ENCODE peak calls at places on chromosomes 3 and 15, in six cellular contexts. J is H9, E is endodermal cell, W is prostate gland, C is neural progenitor cell, Y is lung. I is an unnamed sample.

GRCh38 chr15:29939404-29939803 is 117.1 kb upstream of the TJP1 start:
- DNase-seq in E (no peak), W (no peak), Y (no peak), J (no peak), C (no peak), I (no peak)

GRCh38 chr15:55108858-55109518 is 87.8 kb downstream of the RSL24D1 start:
- DNase-seq in C (peak), Y (peak), J (peak), W (peak), E (peak), I (no peak)

GRCh38 chr3:24067483-24067882 is 122.4 kb downstream of the NR1D2 start:
- DNase-seq in W (no peak), C (no peak), E (no peak), J (no peak), Y (no peak), I (no peak)

GRCh38 chr3:188267790-188268333 is 113.9 kb downstream of the LPP start:
- DNase-seq in J (no peak), Y (no peak), E (no peak), C (no peak), W (no peak), I (no peak)

GRCh38 chr3:172751188-172751571 is 654 bp downstream of the ECT2 start:
- DNase-seq in E (no peak), C (peak), W (peak), J (no peak), Y (no peak), I (no peak)

GRCh38 chr3:87333393-87333892 is 57.1 kb upstream of the POU1F1 start:
- DNase-seq in C (no peak), E (no peak), J (no peak), Y (no peak), W (peak), I (peak)

GRCh38 chr15:69853572-69853971 is 244.1 kb downstream of the TLE3 start:
- DNase-seq in Y (no peak), E (peak), J (peak), C (peak), W (no peak), I (no peak)

GRCh38 chr3:136196064-136196400 is at the start of gene MSL2:
- DNase-seq in W (no peak), J (no peak), Y (no peak), E (no peak), C (no peak), I (no peak)

GRCh38 chr3:64214002-64214696 is 11.1 kb downstream of the PRICKLE2 start:
- DNase-seq in J (no peak), E (no peak), W (no peak), C (no peak), Y (peak), I (no peak)

GRCh38 chr15:59260090-59260489 is 53.4 kb downstream of the LDHAL6B start:
- DNase-seq in J (no peak), C (peak), E (no peak), W (no peak), Y (no peak), I (no peak)

GRCh38 chr3:183822631-183823030 is 2.7 kb downstream of the MAP6D1 start:
- DNase-seq in C (peak), W (no peak), J (peak), E (peak), Y (no peak), I (no peak)

GRCh38 chr15:40925863-40926658 is 3.1 kb upstream of the DLL4 start:
- DNase-seq in C (peak), J (peak), E (peak), Y (no peak), W (no peak), I (no peak)

GRCh38 chr3:32340039-32340438 is 51.6 kb upstream of the CMTM7 start:
- DNase-seq in E (peak), Y (no peak), W (peak), C (peak), J (no peak), I (no peak)

GRCh38 chr3:194654443-194654842 is 17.5 kb downstream of the LSG1 start:
- DNase-seq in C (no peak), W (no peak), Y (no peak), J (no peak), E (no peak), I (no peak)

GRCh38 chr3:72449551-72449950 is 398.7 kb downstream of the SHQ1 start:
- DNase-seq in W (no peak), J (no peak), Y (no peak), C (no peak), E (no peak), I (no peak)

GRCh38 chr3:89113887-89114840 is 6.7 kb downstream of the EPHA3 start:
- DNase-seq in J (peak), W (peak), Y (peak), E (peak), C (peak), I (no peak)

GRCh38 chr3:186259612-186260383 is 102.2 kb downstream of the DGKG start:
- DNase-seq in Y (peak), J (peak), E (peak), W (peak), C (peak), I (no peak)

GRCh38 chr3:129013491-129013891 is 12.4 kb downstream of the EFCC1 start:
- DNase-seq in W (no peak), Y (no peak), J (no peak), C (no peak), E (no peak), I (no peak)

GRCh38 chr15:92801412-92801773 is 98.7 kb upstream of the CHD2 start:
- DNase-seq in E (no peak), W (no peak), J (no peak), Y (no peak), C (no peak), I (peak)

GRCh38 chr15:31511707-31512310 is 185.2 kb downstream of the KLF13 start:
- DNase-seq in J (peak), Y (peak), C (no peak), E (no peak), W (no peak), I (no peak)

DNA sequence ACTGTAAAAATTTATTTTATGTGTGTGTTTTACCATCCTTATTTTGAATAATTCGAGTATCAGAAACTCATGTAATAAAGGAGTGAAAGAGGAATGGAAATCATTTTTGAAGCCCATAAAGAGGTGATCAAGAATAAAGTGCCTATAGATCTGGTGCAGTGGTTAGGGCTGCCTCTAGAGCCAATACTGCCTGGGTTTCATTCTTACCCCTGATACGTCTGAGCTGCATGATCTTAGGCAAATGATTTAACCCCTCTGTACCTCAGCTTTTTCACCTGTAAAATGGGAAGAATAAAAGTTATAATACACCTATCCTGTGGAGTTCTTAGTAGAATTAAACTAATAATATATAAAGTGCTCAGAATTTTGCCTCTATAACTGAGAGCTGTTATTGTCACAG is 30.4 kb downstream of the EFHB start:
- DNase-seq in C (no peak), E (no peak), J (no peak), W (no peak), Y (no peak), I (no peak)
- TF ChIP-seq CTCF in C (no peak), E (no peak), J (no peak), W (no peak), Y (no peak), I (no peak)

GRCh38 chr15:49858076-49858475 is 237.2 kb downstream of the DTWD1 start:
- DNase-seq in C (no peak), E (no peak), W (no peak), Y (no peak), J (no peak), I (no peak)

GRCh38 chr15:49852756-49853155 is 231.9 kb downstream of the DTWD1 start:
- DNase-seq in Y (no peak), W (no peak), C (no peak), J (no peak), E (no peak), I (no peak)

GRCh38 chr15:49860101-49860500 is 239.3 kb downstream of the DTWD1 start:
- DNase-seq in C (no peak), J (no peak), W (no peak), E (no peak), Y (no peak), I (peak)

DNA sequence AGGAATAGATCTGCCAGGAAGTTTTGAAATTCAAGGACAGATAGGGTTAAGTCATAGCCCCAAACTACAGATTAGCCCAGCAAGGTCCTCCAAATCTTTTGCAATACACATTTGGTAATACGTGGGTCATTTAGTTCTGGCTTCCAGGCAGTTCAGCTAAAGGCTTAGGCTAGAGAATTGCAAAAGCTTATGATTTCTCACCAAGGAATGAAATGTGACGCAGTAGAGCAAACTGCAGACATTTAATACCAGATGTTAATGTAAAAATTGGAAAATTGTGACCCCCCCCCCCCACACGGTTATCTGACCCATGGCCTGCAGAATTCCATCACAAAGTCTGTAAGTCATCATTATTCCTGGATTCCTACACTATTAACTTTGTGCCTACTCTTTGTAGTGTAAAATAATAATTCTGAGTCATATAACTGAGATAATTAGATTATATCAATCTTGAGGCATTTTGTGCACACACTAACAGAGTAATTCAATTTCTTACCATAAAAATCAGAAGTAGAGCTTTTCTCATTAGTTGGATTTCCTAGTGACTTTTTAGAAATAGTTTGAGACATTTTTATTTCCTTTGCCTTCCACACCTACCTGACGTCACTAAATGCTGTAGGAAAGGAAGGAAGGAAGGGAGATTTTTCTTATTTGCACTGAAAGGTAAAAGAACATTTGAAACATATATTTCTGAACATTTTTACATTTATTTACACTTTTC is 235.2 kb downstream of the DTWD1 start:
- DNase-seq in E (no peak), Y (no peak), C (no peak), J (no peak), W (no peak), I (peak)
- H3K27ac ChIP-seq in E (no peak), Y (no peak), C (no peak), J (no peak), W (no peak), I (no peak)

GRCh38 chr3:103609472-103609871 is 1174.7 kb downstream of the ZPLD1 start:
- DNase-seq in Y (no peak), C (no peak), J (no peak), W (no peak), E (no peak), I (no peak)
- TF ChIP-seq CTCF in Y (no peak), C (peak), J (no peak), W (no peak), E (peak), I (no peak)

GRCh38 chr15:80693682-80694623 is 1.2 kb upstream of the ABHD17C start:
- DNase-seq in C (no peak), E (no peak), W (peak), Y (no peak), J (no peak), I (no peak)

GRCh38 chr15:80697316-80697715 is 2.2 kb downstream of the ABHD17C start:
- DNase-seq in E (no peak), J (no peak), C (no peak), Y (no peak), W (no peak), I (no peak)

GRCh38 chr15:80695911-80696651 is 971 bp downstream of the ABHD17C start:
- DNase-seq in Y (peak), E (peak), W (peak), J (no peak), C (peak), I (no peak)

GRCh38 chr15:80694624-80695098 is 449 bp upstream of the ABHD17C start:
- DNase-seq in J (peak), C (peak), W (no peak), Y (no peak), E (peak), I (no peak)

DNA sequence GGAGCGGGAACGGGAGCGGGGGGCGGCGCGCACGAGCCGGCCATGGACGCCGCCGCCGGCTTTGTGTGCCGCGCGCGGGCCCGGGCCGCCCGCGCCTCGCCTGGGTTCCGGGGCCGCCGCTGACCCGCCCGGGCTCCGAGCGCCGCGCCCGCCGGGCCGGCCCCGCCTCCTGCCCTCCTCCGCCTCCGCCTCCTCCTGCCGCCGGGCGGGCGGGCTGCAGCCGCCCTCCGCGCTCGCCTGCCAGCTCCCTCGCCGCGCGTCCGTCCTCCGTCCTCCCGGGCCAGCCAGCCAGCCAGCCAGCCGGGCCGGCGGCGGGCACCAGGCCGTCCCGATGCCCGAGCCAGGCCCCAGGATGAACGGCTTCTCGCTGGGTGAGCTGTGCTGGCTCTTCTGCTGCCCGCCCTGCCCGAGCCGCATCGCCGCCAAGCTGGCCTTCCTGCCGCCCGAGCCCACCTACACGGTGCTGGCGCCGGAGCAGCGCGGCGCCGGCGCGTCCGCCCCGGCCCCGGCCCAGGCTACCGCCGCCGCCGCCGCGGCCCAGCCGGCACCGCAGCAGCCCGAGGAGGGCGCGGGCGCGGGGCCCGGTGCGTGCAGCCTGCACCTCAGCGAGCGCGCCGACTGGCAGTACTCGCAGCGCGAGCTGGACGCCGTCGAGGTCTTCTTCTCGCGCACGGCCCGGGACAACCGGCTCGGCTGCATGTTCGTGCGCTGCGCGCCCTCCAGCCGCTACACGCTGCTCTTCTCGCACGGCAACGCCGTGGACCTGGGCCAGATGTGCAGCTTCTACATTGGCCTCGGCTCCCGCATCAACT is at the start of gene ABHD17C:
- DNase-seq in E (peak), J (peak), Y (peak), C (peak), W (peak), I (no peak)
- H3K27ac ChIP-seq in E (no peak), J (no peak), Y (peak), C (no peak), W (peak), I (peak)

GRCh38 chr3:66011098-66011655 is 27.5 kb downstream of the MAGI1 start:
- DNase-seq in C (no peak), W (peak), J (no peak), Y (no peak), E (no peak), I (no peak)
- TF ChIP-seq CTCF in C (no peak), W (no peak), J (no peak), Y (no peak), E (no peak), I (no peak)

GRCh38 chr3:101036213-101036618 is 43.0 kb upstream of the ABI3BP start:
- DNase-seq in C (peak), Y (peak), E (peak), J (peak), W (peak), I (peak)
- H3K27ac ChIP-seq in C (no peak), Y (peak), E (no peak), J (no peak), W (no peak), I (peak)